ENCODE peak calls at places on chromosomes 3 and 15, in seven cellular contexts. W, Y, V, L, B, N and U are unnamed samples.

GRCh38 chr15:48925714-48926223 is 38.0 kb downstream of the SHC4 start:
- DNase-seq in W (no peak), Y (no peak), V (no peak), L (no peak), B (peak; percentile 94), N (no peak), U (peak; percentile 92)

GRCh38 chr3:47374587-47374986 is 6.2 kb upstream of the PTPN23 start:
- DNase-seq in W (no peak), Y (no peak), V (no peak), L (no peak), B (no peak), N (no peak), U (no peak)

GRCh38 chr3:8156138-8156537 is 345.5 kb upstream of the LMCD1 start:
- DNase-seq in W (no peak), Y (no peak), V (no peak), L (no peak), B (no peak), N (no peak), U (no peak)

GRCh38 chr3:43279532-43279931 is 6.8 kb upstream of the SNRK start:
- DNase-seq in W (no peak), Y (no peak), V (no peak), L (no peak), B (no peak), N (no peak), U (no peak)

GRCh38 chr3:46284981-46285683 is 42.9 kb downstream of the CCR3 start:
- DNase-seq in W (no peak), Y (no peak), V (no peak), L (no peak), B (no peak), N (no peak), U (peak; percentile 75)

GRCh38 chr15:68962464-68962863 is 32.1 kb downstream of the SPESP1 start:
- DNase-seq in W (no peak), Y (no peak), V (no peak), L (no peak), B (no peak), N (no peak), U (no peak)

GRCh38 chr15:74127255-74127953 is 3.0 kb upstream of the ISLR2 start:
- DNase-seq in W (peak; percentile 96), Y (peak; percentile 85), V (peak; percentile 84), L (peak; percentile 99), B (peak; percentile 85), N (peak; percentile 87), U (peak; percentile 86)

GRCh38 chr15:72307036-72307435 is 12.9 kb downstream of the CELF6 start:
- DNase-seq in W (no peak), Y (no peak), V (no peak), L (no peak), B (no peak), N (no peak), U (no peak)

GRCh38 chr3:143348486-143349327 is 229.1 kb downstream of the CHST2 start:
- DNase-seq in W (peak; percentile 13), Y (no peak), V (no peak), L (no peak), B (no peak), N (no peak), U (no peak)

GRCh38 chr3:195411831-195412230 is 31.0 kb downstream of the ACAP2 start:
- DNase-seq in W (no peak), Y (no peak), V (no peak), L (no peak), B (peak; percentile 70), N (no peak), U (no peak)

GRCh38 chr3:146223401-146224373 is 27.2 kb downstream of the PLSCR4 start:
- DNase-seq in W (no peak), Y (peak; percentile 70), V (no peak), L (no peak), B (peak; percentile 67), N (peak; percentile 16), U (peak; percentile 27)

GRCh38 chr3:71444028-71444860 is 139.3 kb downstream of the FOXP1 start:
- DNase-seq in W (no peak), Y (no peak), V (no peak), L (no peak), B (peak; percentile 73), N (peak; percentile 64), U (peak; percentile 91)

GRCh38 chr3:17717411-17717810 is 25.0 kb downstream of the TBC1D5 start:
- DNase-seq in W (no peak), Y (no peak), V (no peak), L (no peak), B (no peak), N (no peak), U (no peak)

GRCh38 chr3:67654099-67654831 is at the start of gene SUCLG2:
- DNase-seq in W (peak; percentile 89), Y (peak; percentile 92), V (peak; percentile 88), L (peak; percentile 88), B (peak; percentile 86), N (peak; percentile 95), U (peak; percentile 56)

GRCh38 chr3:94772402-94772801 is 709.5 kb downstream of the NSUN3 start:
- DNase-seq in W (no peak), Y (no peak), V (no peak), L (no peak), B (no peak), N (no peak), U (peak; percentile 84)

GRCh38 chr3:24406900-24407299 is 87.8 kb downstream of the THRB start:
- DNase-seq in W (no peak), Y (no peak), V (no peak), L (no peak), B (no peak), N (no peak), U (no peak)

GRCh38 chr3:61730577-61731231 is 169.3 kb downstream of the PTPRG start:
- DNase-seq in W (no peak), Y (no peak), V (no peak), L (no peak), B (no peak), N (no peak), U (no peak)

GRCh38 chr15:63509933-63510547 is 5.6 kb downstream of the USP3 start:
- DNase-seq in W (no peak), Y (no peak), V (no peak), L (no peak), B (peak; percentile 79), N (no peak), U (peak; percentile 75)

GRCh38 chr3:190865828-190866227 is 3.3 kb upstream of the GMNC start:
- DNase-seq in W (no peak), Y (no peak), V (no peak), L (no peak), B (peak; percentile 4), N (no peak), U (peak; percentile 72)
- TF ChIP-seq CTCF in W (peak; percentile 29), Y (peak; percentile 22), V (no peak), L (no peak), B (peak; percentile 11), N (no peak), U (peak; percentile 59)

DNA sequence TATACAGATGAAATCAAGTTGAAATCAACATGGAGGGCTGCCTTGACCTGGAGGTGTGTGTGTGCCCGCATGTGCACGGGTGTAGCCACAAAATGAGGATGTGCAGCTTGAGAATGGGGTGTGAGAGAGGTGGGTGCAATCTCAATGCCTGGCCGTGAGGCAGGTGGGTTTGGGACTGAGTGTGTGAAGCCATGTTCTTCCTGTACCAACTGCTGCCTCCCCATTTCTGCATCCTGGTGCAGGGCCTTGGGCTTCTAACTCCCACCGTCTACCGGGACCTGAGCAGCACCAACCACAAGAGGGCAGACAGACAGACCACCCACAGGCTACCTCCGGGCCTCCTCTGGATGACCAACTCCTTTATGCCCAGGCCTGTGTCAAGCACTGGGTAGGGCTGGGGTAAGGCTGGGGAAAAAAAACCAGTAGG is 161.9 kb upstream of the TLE3 start:
- DNase-seq in W (peak; percentile 57), Y (no peak), V (no peak), L (no peak), B (no peak), N (no peak), U (no peak)
- TF ChIP-seq CTCF in W (peak; percentile 44), Y (no peak), V (no peak), L (no peak), B (no peak), N (no peak), U (no peak)

GRCh38 chr3:112115161-112115739 is 17.8 kb downstream of the GCSAM start:
- DNase-seq in W (peak; percentile 13), Y (no peak), V (no peak), L (no peak), B (peak; percentile 5), N (no peak), U (no peak)

GRCh38 chr3:112114558-112115160 is 18.4 kb downstream of the GCSAM start:
- DNase-seq in W (no peak), Y (no peak), V (no peak), L (no peak), B (no peak), N (no peak), U (no peak)

GRCh38 chr3:112115806-112116383 is 17.2 kb downstream of the GCSAM start:
- DNase-seq in W (no peak), Y (no peak), V (no peak), L (no peak), B (no peak), N (no peak), U (no peak)

GRCh38 chr3:112109313-112109712 is 23.1 kb downstream of the C3orf52 start:
- DNase-seq in W (no peak), Y (no peak), V (no peak), L (no peak), B (no peak), N (no peak), U (peak; percentile 29)

GRCh38 chr3:112111785-112112402 is 21.2 kb downstream of the GCSAM start:
- DNase-seq in W (peak; percentile 87), Y (peak; percentile 53), V (no peak), L (peak; percentile 56), B (peak; percentile 85), N (peak; percentile 60), U (peak; percentile 89)
- TF ChIP-seq CTCF in W (peak; percentile 93), Y (peak; percentile 66), V (no peak), L (peak; percentile 69), B (peak; percentile 89), N (peak; percentile 65), U (peak; percentile 94)

GRCh38 chr15:96353931-96354730 is 23.6 kb downstream of the NR2F2 start:
- DNase-seq in W (peak; percentile 88), Y (no peak), V (peak; percentile 79), L (peak; percentile 72), B (peak; percentile 72), N (no peak), U (peak; percentile 22)
- TF ChIP-seq CTCF in W (peak; percentile 80), Y (peak; percentile 21), V (peak; percentile 84), L (peak; percentile 54), B (peak; percentile 82), N (no peak), U (no peak)

DNA sequence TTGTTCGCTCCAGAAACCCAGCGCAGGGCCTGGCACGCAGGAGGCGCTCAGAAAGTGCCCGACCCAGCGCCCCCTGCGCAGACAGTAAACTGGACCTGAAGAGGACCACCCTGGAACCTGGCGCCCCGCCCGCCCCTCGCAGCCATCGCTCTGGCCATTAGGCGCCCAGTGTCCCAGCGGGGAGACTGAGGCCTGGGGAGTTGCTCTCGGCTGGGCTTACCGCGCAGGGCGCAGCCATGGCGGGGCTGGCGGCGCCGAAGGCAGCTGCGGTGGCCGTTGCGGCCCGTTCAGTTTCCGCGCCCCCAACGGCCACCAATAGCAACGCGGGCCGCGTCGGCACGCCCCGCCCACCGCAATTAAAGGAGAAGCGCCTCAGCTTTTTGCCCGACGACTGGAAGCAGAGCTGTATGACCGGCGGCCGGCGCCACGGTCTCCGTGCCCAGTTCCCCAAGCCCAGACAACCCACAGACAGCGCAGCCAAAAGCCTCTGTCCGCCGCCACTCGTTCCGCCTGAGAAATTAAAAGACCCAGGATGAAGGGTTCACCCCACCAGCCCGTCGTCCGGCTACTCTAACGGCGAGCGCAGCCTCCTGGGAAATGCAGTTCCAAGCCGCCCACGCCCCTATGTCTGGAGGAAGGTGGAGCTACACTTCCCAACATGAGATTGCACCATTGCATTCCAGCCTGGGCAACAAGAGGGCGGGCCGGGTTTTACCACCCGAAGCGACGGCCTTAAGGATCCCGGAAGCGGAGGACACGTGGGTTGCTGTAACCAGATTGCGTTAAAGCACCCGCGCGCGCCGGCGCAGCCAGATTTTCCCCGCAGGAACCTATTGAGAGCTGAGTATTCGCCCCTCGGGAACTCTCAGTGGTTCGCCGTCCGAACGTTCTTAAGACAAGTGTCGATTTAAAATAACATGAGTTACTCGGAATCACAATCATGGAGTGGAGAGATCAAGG is at the start of gene POC1A:
- DNase-seq in W (peak; percentile 97), Y (peak; percentile 97), V (peak; percentile 93), L (peak; percentile 90), B (peak; percentile 99), N (peak; percentile 97), U (peak; percentile 98)
- TF ChIP-seq CTCF in W (peak; percentile 6), Y (peak; percentile 16), V (peak; percentile 63), L (peak; percentile 65), B (no peak), N (peak; percentile 45), U (no peak)